ENCODE peak calls at places on chromosomes 1 and 21, in six cellular contexts. M is foreskin fibroblast, W is NCI-H774, G is NB4, E is neural crest cell, J is NCI-H69. B is an unnamed sample.

GRCh38 chr1:39933956-39934941 is 20.7 kb upstream of the MFSD2A start:
- DNase-seq in M (peak), W (no peak), G (peak), E (no peak), J (no peak), B (peak)

GRCh38 chr1:206714331-206715058 is 29.8 kb downstream of the MAPKAPK2 start:
- DNase-seq in M (peak), W (no peak), G (no peak), E (no peak), J (peak), B (peak)

GRCh38 chr1:30191154-30191702 is 532.2 kb downstream of the MATN1 start:
- DNase-seq in M (peak), W (no peak), G (peak), E (no peak), J (peak), B (peak)

GRCh38 chr1:216422821-216423529 is at the start of gene USH2A:
- DNase-seq in M (no peak), W (peak), G (no peak), E (peak), J (peak), B (no peak)

GRCh38 chr21:46222436-46223116 is 6.0 kb downstream of the LSS start:
- DNase-seq in M (no peak), W (no peak), G (no peak), E (no peak), J (no peak), B (no peak)

GRCh38 chr1:214505134-214505533 is 46.3 kb downstream of the PTPN14 start:
- DNase-seq in M (no peak), W (no peak), G (no peak), E (no peak), J (peak), B (no peak)

GRCh38 chr1:11804666-11805453 is 904 bp downstream of the MTHFR start:
- DNase-seq in M (peak), W (peak), G (peak), E (no peak), J (peak), B (no peak)

GRCh38 chr1:204746838-204747442 is 61.4 kb upstream of the LRRN2 start:
- DNase-seq in M (peak), W (peak), G (peak), E (peak), J (peak), B (peak)

GRCh38 chr21:45258476-45258875 is 29.2 kb downstream of the POFUT2 start:
- DNase-seq in M (peak), W (no peak), G (no peak), E (no peak), J (peak), B (no peak)

GRCh38 chr1:62294211-62294610 is 25.0 kb downstream of the KANK4 start:
- DNase-seq in M (no peak), W (no peak), G (peak), E (no peak), J (peak), B (no peak)

GRCh38 chr1:184408580-184408979 is 21.8 kb downstream of the C1orf21 start:
- DNase-seq in M (no peak), W (no peak), G (no peak), E (no peak), J (peak), B (no peak)

GRCh38 chr1:20210736-20211405 is 24.6 kb upstream of the PLA2G2C start:
- DNase-seq in M (no peak), W (no peak), G (no peak), E (no peak), J (no peak), B (no peak)

GRCh38 chr1:54371038-54371935 is 34.9 kb downstream of the SSBP3 start:
- DNase-seq in M (no peak), W (no peak), G (no peak), E (no peak), J (no peak), B (no peak)

GRCh38 chr1:3472088-3472850 is 17.8 kb downstream of the ARHGEF16 start:
- DNase-seq in M (no peak), W (no peak), G (no peak), E (no peak), J (no peak), B (no peak)

GRCh38 chr1:160953030-160953429 is 1.6 kb downstream of the ITLN2 start:
- DNase-seq in M (peak), W (no peak), G (no peak), E (no peak), J (no peak), B (no peak)